ENCODE peak calls at places on chromosome 18, in six cellular contexts. B, T, J, R, I and D are unnamed samples.
A peak's percentile ranks its signal among the peaks of the same experiment; 100 is the strongest.

GRCh38 chr18:25896178-25896780 is 194.1 kb downstream of the SS18 start:
- DNase-seq in T (peak; percentile 61), J (no peak), B (peak; percentile 14), R (peak; percentile 16), I (no peak), D (peak; percentile 58)

GRCh38 chr18:36075862-36076587 is 8.7 kb upstream of the RPRD1A start:
- DNase-seq in B (peak; percentile 83), I (no peak), T (peak; percentile 91), R (no peak), J (no peak), D (peak; percentile 23)

GRCh38 chr18:43965691-43966090 is 688.4 kb upstream of the SYT4 start:
- DNase-seq in T (no peak), R (no peak), J (no peak), B (no peak), I (no peak), D (no peak)

GRCh38 chr18:5895300-5895885 is at the start of gene TMEM200C:
- DNase-seq in T (no peak), J (no peak), R (no peak), B (peak; percentile 26), I (no peak), D (peak; percentile 66)

GRCh38 chr18:56445422-56445821 is 193.0 kb downstream of the TXNL1 start:
- DNase-seq in T (no peak), I (no peak), B (no peak), R (no peak), J (no peak), D (no peak)

GRCh38 chr18:56637897-56638231 is 528 bp downstream of the TXNL1 start:
- DNase-seq in J (peak; percentile 18), B (no peak), T (no peak), I (no peak), R (peak; percentile 31), D (peak; percentile 14)

GRCh38 chr18:79798346-79798998 is 734 bp downstream of the KCNG2 start:
- DNase-seq in R (no peak), J (no peak), I (no peak), T (no peak), B (no peak), D (no peak)

GRCh38 chr18:70333757-70334156 is 44.9 kb downstream of the SOCS6 start:
- DNase-seq in R (no peak), I (no peak), T (peak; percentile 99), J (no peak), B (no peak), D (peak; percentile 74)

GRCh38 chr18:36532394-36532793 is 234.9 kb downstream of the FHOD3 start:
- DNase-seq in B (no peak), T (peak; percentile 78), R (no peak), J (no peak), I (no peak), D (no peak)